ENCODE peak calls at places on chromosomes 7 and 10, in six cellular contexts. M is COR-L47; G is progenitor cell of endocrine pancreas; X is HTR-8/SVneo; O is cardiac fibroblast; Y is CD4-positive, CD25-positive, alpha-beta regulatory T cell. H is an unnamed sample.

GRCh38 chr10:95758351-95759025 is 2.5 kb downstream of the ENTPD1 start:
- DNase-seq in M (no peak), G (no peak), X (no peak), O (no peak), Y (no peak), H (no peak)

GRCh38 chr7:131425992-131426391 is 98.3 kb downstream of the MKLN1 start:
- DNase-seq in M (no peak), G (no peak), X (no peak), O (no peak), Y (no peak), H (no peak)

GRCh38 chr10:81081887-81082620 is 544.4 kb downstream of the SH2D4B start:
- DNase-seq in M (no peak), G (no peak), X (no peak), O (no peak), Y (no peak), H (no peak)

GRCh38 chr10:33506838-33507661 is 172.6 kb upstream of the NRP1 start:
- DNase-seq in M (no peak), G (no peak), X (no peak), O (peak), Y (no peak), H (no peak)

GRCh38 chr7:94130716-94131115 is 126.6 kb upstream of the BET1 start:
- DNase-seq in M (no peak), G (no peak), X (no peak), O (peak), Y (no peak), H (no peak)

GRCh38 chr10:31075434-31075833 is 43.8 kb upstream of the ZNF438 start:
- DNase-seq in M (no peak), G (no peak), X (no peak), O (peak), Y (no peak), H (no peak)

GRCh38 chr7:87833130-87833529 is 43.0 kb downstream of the SLC25A40 start:
- DNase-seq in M (no peak), G (no peak), X (no peak), O (no peak), Y (no peak), H (no peak)

GRCh38 chr10:81957976-81958375 is 83.0 kb downstream of the NRG3 start:
- DNase-seq in M (no peak), G (no peak), X (no peak), O (peak), Y (no peak), H (no peak)

GRCh38 chr7:107035446-107035845 is 9.1 kb upstream of the PRKAR2B start:
- DNase-seq in M (no peak), G (no peak), X (peak), O (peak), Y (no peak), H (no peak)

GRCh38 chr7:66304536-66304935 is 99.4 kb downstream of the TPST1 start:
- DNase-seq in M (no peak), G (no peak), X (no peak), O (peak), Y (no peak), H (no peak)

GRCh38 chr7:27364344-27364758 is 121.7 kb downstream of the EVX1 start:
- DNase-seq in M (no peak), G (no peak), X (peak), O (peak), Y (no peak), H (peak)

GRCh38 chr10:60073397-60073780 is 167.0 kb upstream of the CCDC6 start:
- DNase-seq in M (no peak), G (no peak), X (no peak), O (peak), Y (no peak), H (no peak)

GRCh38 chr7:123797673-123798526 is 47.1 kb upstream of the HYAL4 start:
- DNase-seq in M (peak), G (no peak), X (peak), O (peak), Y (no peak), H (no peak)

GRCh38 chr7:69564454-69565417 is 33.5 kb upstream of the AUTS2 start:
- DNase-seq in M (peak), G (no peak), X (peak), O (peak), Y (no peak), H (no peak)

GRCh38 chr7:47786557-47787248 is 161.6 kb downstream of the PKD1L1 start:
- DNase-seq in M (no peak), G (no peak), X (peak), O (peak), Y (no peak), H (no peak)